ENCODE peak calls at places on chromosomes 12 and 14, in six cellular contexts. One of them, this sample, is unnamed.

GRCh38 chr12:93699271-93700141 is 22.3 kb downstream of the CRADD start:
- DNase-seq in left colon: no peak
- DNase-seq in ELR: peak
- DNase-seq in iris pigment epithelial cell: peak
- DNase-seq in left kidney: no peak
- DNase-seq in H7: peak
- DNase-seq in this sample: no peak

GRCh38 chr12:3170423-3171194 is 93.4 kb downstream of the TSPAN9 start:
- DNase-seq in left colon: no peak
- DNase-seq in H7: no peak
- DNase-seq in left kidney: no peak
- DNase-seq in iris pigment epithelial cell: peak
- DNase-seq in ELR: peak
- DNase-seq in this sample: no peak

GRCh38 chr14:24325131-24325530 is 9.7 kb downstream of the ADCY4 start:
- DNase-seq in ELR: no peak
- DNase-seq in iris pigment epithelial cell: no peak
- DNase-seq in left colon: no peak
- DNase-seq in left kidney: no peak
- DNase-seq in H7: no peak
- DNase-seq in this sample: no peak

GRCh38 chr14:58829594-58829993 is 191.8 kb downstream of the DACT1 start:
- DNase-seq in H7: no peak
- DNase-seq in left kidney: no peak
- DNase-seq in ELR: no peak
- DNase-seq in left colon: no peak
- DNase-seq in iris pigment epithelial cell: peak
- DNase-seq in this sample: no peak

GRCh38 chr14:102937331-102938175 is 15.1 kb downstream of the AMN start:
- DNase-seq in left colon: no peak
- DNase-seq in iris pigment epithelial cell: no peak
- DNase-seq in H7: no peak
- DNase-seq in ELR: no peak
- DNase-seq in left kidney: no peak
- DNase-seq in this sample: no peak

GRCh38 chr12:3088251-3088650 is 11.1 kb downstream of the TSPAN9 start:
- DNase-seq in left kidney: no peak
- DNase-seq in H7: no peak
- DNase-seq in iris pigment epithelial cell: no peak
- DNase-seq in ELR: no peak
- DNase-seq in left colon: no peak
- DNase-seq in this sample: no peak

GRCh38 chr14:38098074-38098846 is 109.4 kb upstream of the SSTR1 start:
- DNase-seq in H7: no peak
- DNase-seq in ELR: peak
- DNase-seq in left kidney: no peak
- DNase-seq in iris pigment epithelial cell: peak
- DNase-seq in left colon: no peak
- DNase-seq in this sample: no peak

GRCh38 chr14:42806909-42807315 is 1200.2 kb downstream of the LRFN5 start:
- DNase-seq in left colon: no peak
- DNase-seq in iris pigment epithelial cell: peak
- DNase-seq in ELR: peak
- DNase-seq in left kidney: no peak
- DNase-seq in H7: no peak
- DNase-seq in this sample: no peak

GRCh38 chr12:29889737-29890136 is 106.0 kb upstream of the TMTC1 start:
- DNase-seq in ELR: no peak
- DNase-seq in H7: peak
- DNase-seq in iris pigment epithelial cell: peak
- DNase-seq in left kidney: peak
- DNase-seq in left colon: no peak
- DNase-seq in this sample: no peak

GRCh38 chr12:60174476-60174875 is 578.6 kb downstream of the SLC16A7 start:
- DNase-seq in ELR: no peak
- DNase-seq in H7: no peak
- DNase-seq in iris pigment epithelial cell: peak
- DNase-seq in left kidney: no peak
- DNase-seq in left colon: no peak
- DNase-seq in this sample: no peak

GRCh38 chr14:52063107-52063506 is 5.8 kb downstream of the NID2 start:
- DNase-seq in ELR: no peak
- DNase-seq in iris pigment epithelial cell: no peak
- DNase-seq in left kidney: peak
- DNase-seq in H7: peak
- DNase-seq in left colon: no peak
- DNase-seq in this sample: no peak